ENCODE peak calls at places on chromosome 17, in nine cellular contexts. One of them, this sample, is unnamed.

GRCh38 chr17:44222112-44222869 is 2.8 kb upstream of the UBTF start:
- DNase-seq in MM.1S: peak
- DNase-seq in tibial artery: peak
- DNase-seq in NB4: peak
- DNase-seq in mammary epithelial cell: peak
- DNase-seq in heart right ventricle: peak
- DNase-seq in fibroblast of lung: peak
- DNase-seq in brain microvascular endothelial cell: peak
- DNase-seq in AG04450: no peak
- DNase-seq in this sample: no peak

GRCh38 chr17:56130030-56130429 is 23.2 kb upstream of the ANKFN1 start:
- DNase-seq in MM.1S: no peak
- DNase-seq in tibial artery: no peak
- DNase-seq in NB4: no peak
- DNase-seq in mammary epithelial cell: no peak
- DNase-seq in heart right ventricle: no peak
- DNase-seq in fibroblast of lung: no peak
- DNase-seq in brain microvascular endothelial cell: no peak
- DNase-seq in AG04450: no peak
- DNase-seq in this sample: no peak

GRCh38 chr17:7984904-7985303 is 17.5 kb upstream of the GUCY2D start:
- DNase-seq in MM.1S: no peak
- DNase-seq in tibial artery: no peak
- DNase-seq in NB4: no peak
- DNase-seq in mammary epithelial cell: no peak
- DNase-seq in heart right ventricle: no peak
- DNase-seq in fibroblast of lung: no peak
- DNase-seq in brain microvascular endothelial cell: no peak
- DNase-seq in AG04450: no peak
- DNase-seq in this sample: no peak

GRCh38 chr17:60095381-60095780 is 16.7 kb upstream of the HEATR6 start:
- DNase-seq in MM.1S: no peak
- DNase-seq in tibial artery: no peak
- DNase-seq in NB4: no peak
- DNase-seq in mammary epithelial cell: no peak
- DNase-seq in heart right ventricle: no peak
- DNase-seq in fibroblast of lung: no peak
- DNase-seq in brain microvascular endothelial cell: no peak
- DNase-seq in AG04450: no peak
- DNase-seq in this sample: no peak

GRCh38 chr17:18235743-18236256 is 10.4 kb downstream of the LLGL1 start:
- DNase-seq in MM.1S: no peak
- DNase-seq in tibial artery: no peak
- DNase-seq in NB4: no peak
- DNase-seq in mammary epithelial cell: peak
- DNase-seq in heart right ventricle: no peak
- DNase-seq in fibroblast of lung: peak
- DNase-seq in brain microvascular endothelial cell: peak
- DNase-seq in AG04450: no peak
- DNase-seq in this sample: peak

GRCh38 chr17:38654411-38655398 is 20.1 kb downstream of the EPOP start:
- DNase-seq in MM.1S: no peak
- DNase-seq in tibial artery: no peak
- DNase-seq in NB4: no peak
- DNase-seq in mammary epithelial cell: no peak
- DNase-seq in heart right ventricle: no peak
- DNase-seq in fibroblast of lung: no peak
- DNase-seq in brain microvascular endothelial cell: no peak
- DNase-seq in AG04450: no peak
- DNase-seq in this sample: no peak

GRCh38 chr17:6413073-6413472 is 21.8 kb downstream of the AIPL1 start:
- DNase-seq in MM.1S: peak
- DNase-seq in tibial artery: no peak
- DNase-seq in NB4: peak
- DNase-seq in mammary epithelial cell: peak
- DNase-seq in heart right ventricle: no peak
- DNase-seq in fibroblast of lung: peak
- DNase-seq in brain microvascular endothelial cell: no peak
- DNase-seq in AG04450: no peak
- DNase-seq in this sample: peak

GRCh38 chr17:27596571-27597187 is 34.3 kb upstream of the LGALS9 start:
- DNase-seq in MM.1S: no peak
- DNase-seq in tibial artery: no peak
- DNase-seq in NB4: no peak
- DNase-seq in mammary epithelial cell: no peak
- DNase-seq in heart right ventricle: no peak
- DNase-seq in fibroblast of lung: no peak
- DNase-seq in brain microvascular endothelial cell: no peak
- DNase-seq in AG04450: no peak
- DNase-seq in this sample: no peak

GRCh38 chr17:68197997-68198930 is 49.6 kb upstream of the AMZ2 start:
- DNase-seq in MM.1S: no peak
- DNase-seq in tibial artery: no peak
- DNase-seq in NB4: no peak
- DNase-seq in mammary epithelial cell: no peak
- DNase-seq in heart right ventricle: no peak
- DNase-seq in fibroblast of lung: no peak
- DNase-seq in brain microvascular endothelial cell: no peak
- DNase-seq in AG04450: no peak
- DNase-seq in this sample: no peak

GRCh38 chr17:68196394-68197090 is 51.3 kb upstream of the AMZ2 start:
- DNase-seq in MM.1S: no peak
- DNase-seq in tibial artery: no peak
- DNase-seq in NB4: no peak
- DNase-seq in mammary epithelial cell: no peak
- DNase-seq in heart right ventricle: no peak
- DNase-seq in fibroblast of lung: no peak
- DNase-seq in brain microvascular endothelial cell: no peak
- DNase-seq in AG04450: no peak
- DNase-seq in this sample: no peak

GRCh38 chr17:68195667-68196393 is 52.0 kb upstream of the AMZ2 start:
- DNase-seq in MM.1S: no peak
- DNase-seq in tibial artery: no peak
- DNase-seq in NB4: no peak
- DNase-seq in mammary epithelial cell: no peak
- DNase-seq in heart right ventricle: peak
- DNase-seq in fibroblast of lung: no peak
- DNase-seq in brain microvascular endothelial cell: no peak
- DNase-seq in AG04450: no peak
- DNase-seq in this sample: no peak

GRCh38 chr17:68198931-68199836 is 48.7 kb upstream of the AMZ2 start:
- DNase-seq in MM.1S: no peak
- DNase-seq in tibial artery: no peak
- DNase-seq in NB4: no peak
- DNase-seq in mammary epithelial cell: peak
- DNase-seq in heart right ventricle: no peak
- DNase-seq in fibroblast of lung: no peak
- DNase-seq in brain microvascular endothelial cell: no peak
- DNase-seq in AG04450: no peak
- DNase-seq in this sample: no peak

DNA sequence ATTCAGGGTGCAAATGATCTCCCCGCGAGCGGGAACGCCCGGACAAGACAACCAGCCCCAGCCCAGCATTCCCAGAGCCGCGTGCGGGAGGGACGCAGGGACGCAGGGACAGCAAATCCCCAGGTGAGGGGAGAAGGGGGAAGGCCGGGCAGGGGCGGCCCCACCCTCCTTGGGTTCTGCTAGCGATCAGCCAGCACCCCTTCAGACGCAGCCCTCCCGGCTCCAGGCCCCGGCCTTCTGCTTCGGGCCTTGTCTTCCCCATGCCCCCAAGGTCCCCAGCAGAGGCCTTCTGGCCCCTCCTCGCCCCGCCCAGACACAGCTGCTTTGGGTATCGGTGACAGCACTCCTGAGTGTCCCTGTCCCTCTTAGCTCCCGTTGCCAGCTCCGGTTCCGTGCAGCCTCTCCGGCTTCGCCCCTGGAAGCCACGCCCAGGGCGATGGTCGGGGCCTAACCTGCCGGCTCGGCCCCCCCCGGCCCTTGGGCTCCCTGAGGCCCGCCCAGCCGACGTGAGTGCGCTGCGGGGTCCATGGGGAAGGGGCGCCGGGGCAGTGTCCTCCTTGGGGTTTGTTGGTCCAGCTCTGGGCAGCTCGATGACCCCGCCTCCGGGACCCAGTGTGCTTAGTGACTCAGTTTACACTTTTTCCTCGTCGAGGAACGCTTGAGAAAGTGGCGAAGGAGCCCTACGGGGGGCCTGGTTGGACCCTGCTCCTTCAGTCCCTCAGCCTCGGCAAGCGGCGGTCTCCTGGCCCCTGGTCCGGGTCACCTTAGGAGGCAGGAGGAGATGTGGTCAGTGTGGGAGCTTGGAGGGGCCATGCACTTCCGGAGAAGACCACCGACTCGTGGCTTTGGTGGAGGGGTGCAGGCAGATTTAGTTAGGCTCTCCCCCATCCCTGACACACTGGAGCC is 50.5 kb upstream of the AMZ2 start:
- DNase-seq in MM.1S: no peak
- DNase-seq in tibial artery: no peak
- DNase-seq in NB4: no peak
- DNase-seq in mammary epithelial cell: no peak
- DNase-seq in heart right ventricle: no peak
- DNase-seq in fibroblast of lung: no peak
- DNase-seq in brain microvascular endothelial cell: no peak
- DNase-seq in AG04450: no peak
- DNase-seq in this sample: no peak
- H3K4me3 ChIP-seq in MM.1S: peak
- H3K4me3 ChIP-seq in tibial artery: peak
- H3K4me3 ChIP-seq in NB4: no peak
- H3K4me3 ChIP-seq in mammary epithelial cell: no peak
- H3K4me3 ChIP-seq in heart right ventricle: peak
- H3K4me3 ChIP-seq in fibroblast of lung: no peak
- H3K4me3 ChIP-seq in brain microvascular endothelial cell: no peak
- H3K4me3 ChIP-seq in AG04450: no peak
- H3K4me3 ChIP-seq in this sample: no peak

GRCh38 chr17:68613739-68614298 is 12.7 kb upstream of the FAM20A start:
- DNase-seq in MM.1S: peak
- DNase-seq in tibial artery: peak
- DNase-seq in NB4: peak
- DNase-seq in mammary epithelial cell: peak
- DNase-seq in heart right ventricle: no peak
- DNase-seq in fibroblast of lung: no peak
- DNase-seq in brain microvascular endothelial cell: peak
- DNase-seq in AG04450: no peak
- DNase-seq in this sample: no peak
- TF ChIP-seq CTCF in MM.1S: peak
- TF ChIP-seq CTCF in tibial artery: peak
- TF ChIP-seq CTCF in NB4: peak
- TF ChIP-seq CTCF in mammary epithelial cell: peak
- TF ChIP-seq CTCF in heart right ventricle: peak
- TF ChIP-seq CTCF in fibroblast of lung: peak
- TF ChIP-seq CTCF in brain microvascular endothelial cell: peak
- TF ChIP-seq CTCF in AG04450: peak
- TF ChIP-seq CTCF in this sample: peak

GRCh38 chr17:68511254-68511670 is 968 bp upstream of the PRKAR1A start:
- DNase-seq in MM.1S: no peak
- DNase-seq in tibial artery: no peak
- DNase-seq in NB4: no peak
- DNase-seq in mammary epithelial cell: no peak
- DNase-seq in heart right ventricle: no peak
- DNase-seq in fibroblast of lung: no peak
- DNase-seq in brain microvascular endothelial cell: no peak
- DNase-seq in AG04450: no peak
- DNase-seq in this sample: no peak

GRCh38 chr17:68513932-68514331 is 1.7 kb downstream of the PRKAR1A start:
- DNase-seq in MM.1S: no peak
- DNase-seq in tibial artery: no peak
- DNase-seq in NB4: no peak
- DNase-seq in mammary epithelial cell: no peak
- DNase-seq in heart right ventricle: no peak
- DNase-seq in fibroblast of lung: no peak
- DNase-seq in brain microvascular endothelial cell: no peak
- DNase-seq in AG04450: no peak
- DNase-seq in this sample: no peak

GRCh38 chr17:68511671-68512246 is 471 bp upstream of the PRKAR1A start:
- DNase-seq in MM.1S: peak
- DNase-seq in tibial artery: peak
- DNase-seq in NB4: peak
- DNase-seq in mammary epithelial cell: peak
- DNase-seq in heart right ventricle: peak
- DNase-seq in fibroblast of lung: peak
- DNase-seq in brain microvascular endothelial cell: peak
- DNase-seq in AG04450: peak
- DNase-seq in this sample: peak

GRCh38 chr17:68512247-68512966 is at the start of gene PRKAR1A:
- DNase-seq in MM.1S: peak
- DNase-seq in tibial artery: peak
- DNase-seq in NB4: peak
- DNase-seq in mammary epithelial cell: peak
- DNase-seq in heart right ventricle: peak
- DNase-seq in fibroblast of lung: peak
- DNase-seq in brain microvascular endothelial cell: peak
- DNase-seq in AG04450: peak
- DNase-seq in this sample: peak

DNA sequence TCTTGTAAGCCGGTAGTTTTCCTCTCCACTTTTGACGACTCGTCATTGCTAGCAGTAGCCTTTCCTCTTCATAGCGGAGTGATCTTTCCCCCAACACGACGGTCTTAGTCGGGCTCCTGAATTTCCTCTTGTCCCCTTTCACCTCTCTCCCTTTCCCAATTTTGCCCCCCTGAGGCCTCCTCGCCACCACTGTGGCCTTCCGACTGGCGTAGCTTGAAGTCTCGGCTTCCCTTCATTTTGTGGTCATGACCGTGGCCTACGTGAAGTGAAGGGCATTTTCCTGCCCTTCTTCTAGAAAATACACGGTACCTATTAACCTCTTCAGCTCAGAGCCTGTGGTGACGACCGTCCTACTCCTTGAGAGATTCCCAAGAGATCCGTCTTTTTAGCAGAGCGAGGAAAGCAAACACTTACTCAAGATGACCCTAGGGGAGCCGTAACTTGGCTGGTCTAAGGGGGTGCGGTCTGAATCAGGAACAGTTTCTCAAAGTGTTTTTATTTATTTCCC is 791 bp downstream of the PRKAR1A start:
- DNase-seq in MM.1S: peak
- DNase-seq in tibial artery: peak
- DNase-seq in NB4: peak
- DNase-seq in mammary epithelial cell: peak
- DNase-seq in heart right ventricle: no peak
- DNase-seq in fibroblast of lung: peak
- DNase-seq in brain microvascular endothelial cell: peak
- DNase-seq in AG04450: no peak
- DNase-seq in this sample: no peak
- H3K4me3 ChIP-seq in MM.1S: peak
- H3K4me3 ChIP-seq in tibial artery: peak
- H3K4me3 ChIP-seq in NB4: peak
- H3K4me3 ChIP-seq in mammary epithelial cell: peak
- H3K4me3 ChIP-seq in heart right ventricle: peak
- H3K4me3 ChIP-seq in fibroblast of lung: peak
- H3K4me3 ChIP-seq in brain microvascular endothelial cell: peak
- H3K4me3 ChIP-seq in AG04450: peak
- H3K4me3 ChIP-seq in this sample: peak

GRCh38 chr17:72386619-72387237 is 265.9 kb downstream of the SOX9 start:
- DNase-seq in MM.1S: no peak
- DNase-seq in tibial artery: no peak
- DNase-seq in NB4: no peak
- DNase-seq in mammary epithelial cell: no peak
- DNase-seq in heart right ventricle: no peak
- DNase-seq in fibroblast of lung: no peak
- DNase-seq in brain microvascular endothelial cell: no peak
- DNase-seq in AG04450: no peak
- DNase-seq in this sample: no peak

GRCh38 chr17:72390675-72391501 is 270.1 kb downstream of the SOX9 start:
- DNase-seq in MM.1S: no peak
- DNase-seq in tibial artery: no peak
- DNase-seq in NB4: no peak
- DNase-seq in mammary epithelial cell: peak
- DNase-seq in heart right ventricle: no peak
- DNase-seq in fibroblast of lung: peak
- DNase-seq in brain microvascular endothelial cell: peak
- DNase-seq in AG04450: no peak
- DNase-seq in this sample: no peak

GRCh38 chr17:72387969-72388368 is 267.1 kb downstream of the SOX9 start:
- DNase-seq in MM.1S: no peak
- DNase-seq in tibial artery: no peak
- DNase-seq in NB4: no peak
- DNase-seq in mammary epithelial cell: no peak
- DNase-seq in heart right ventricle: no peak
- DNase-seq in fibroblast of lung: no peak
- DNase-seq in brain microvascular endothelial cell: no peak
- DNase-seq in AG04450: no peak
- DNase-seq in this sample: no peak

GRCh38 chr17:72387487-72387886 is 266.7 kb downstream of the SOX9 start:
- DNase-seq in MM.1S: no peak
- DNase-seq in tibial artery: no peak
- DNase-seq in NB4: peak
- DNase-seq in mammary epithelial cell: no peak
- DNase-seq in heart right ventricle: no peak
- DNase-seq in fibroblast of lung: peak
- DNase-seq in brain microvascular endothelial cell: peak
- DNase-seq in AG04450: peak
- DNase-seq in this sample: peak

GRCh38 chr17:72388765-72389473 is 268.1 kb downstream of the SOX9 start:
- DNase-seq in MM.1S: peak
- DNase-seq in tibial artery: no peak
- DNase-seq in NB4: peak
- DNase-seq in mammary epithelial cell: peak
- DNase-seq in heart right ventricle: no peak
- DNase-seq in fibroblast of lung: peak
- DNase-seq in brain microvascular endothelial cell: no peak
- DNase-seq in AG04450: no peak
- DNase-seq in this sample: no peak
- TF ChIP-seq CTCF in MM.1S: peak
- TF ChIP-seq CTCF in tibial artery: no peak
- TF ChIP-seq CTCF in NB4: peak
- TF ChIP-seq CTCF in mammary epithelial cell: peak
- TF ChIP-seq CTCF in heart right ventricle: no peak
- TF ChIP-seq CTCF in fibroblast of lung: no peak
- TF ChIP-seq CTCF in brain microvascular endothelial cell: peak
- TF ChIP-seq CTCF in AG04450: peak
- TF ChIP-seq CTCF in this sample: peak